ENCODE peak calls at places on chromosomes 3 and 15, in eight cellular contexts. K is GM10248, Q is upper lobe of left lung, F is Panc1, I is esophagus muscularis mucosa, G is AG09309, W is WERI-Rb-1, L is astrocyte of the spinal cord. V is an unnamed sample.

GRCh38 chr15:89167267-89168176 is 53.9 kb downstream of the RLBP1 start:
- DNase-seq in F (peak; percentile 79), Q (peak; percentile 75), G (no peak), W (no peak), K (peak; percentile 50), I (no peak), L (peak; percentile 79), V (no peak)

GRCh38 chr3:47362704-47363103 is 18.1 kb upstream of the PTPN23 start:
- DNase-seq in I (no peak), Q (no peak), F (no peak), K (no peak), L (no peak), W (no peak), G (no peak), V (no peak)

GRCh38 chr15:63860161-63860954 is 26.6 kb upstream of the HERC1 start:
- DNase-seq in I (no peak), Q (no peak), G (no peak), F (no peak), W (no peak), L (no peak), K (no peak), V (no peak)

GRCh38 chr15:68550004-68550403 is 28.8 kb upstream of the CORO2B start:
- DNase-seq in Q (no peak), L (no peak), I (peak; percentile 53), F (no peak), G (no peak), K (no peak), W (no peak), V (no peak)

GRCh38 chr15:86872782-86873181 is 793.1 kb downstream of the AGBL1 start:
- DNase-seq in L (no peak), W (no peak), I (no peak), F (no peak), G (no peak), K (no peak), Q (no peak), V (no peak)

GRCh38 chr15:91710072-91710471 is 143.4 kb upstream of the SLCO3A1 start:
- DNase-seq in W (no peak), F (no peak), I (peak; percentile 82), Q (no peak), K (no peak), L (peak; percentile 45), G (no peak), V (no peak)

GRCh38 chr15:64842986-64843561 is 1.4 kb downstream of the PLEKHO2 start:
- DNase-seq in K (no peak), W (peak; percentile 87), G (no peak), F (no peak), Q (peak; percentile 77), L (peak; percentile 49), I (no peak), V (no peak)

GRCh38 chr3:66299893-66300292 is 79.1 kb downstream of the SLC25A26 start:
- DNase-seq in L (no peak), F (no peak), Q (no peak), W (no peak), I (no peak), G (no peak), K (no peak), V (no peak)

GRCh38 chr15:96322401-96323249 is 7.9 kb upstream of the NR2F2 start:
- DNase-seq in W (no peak), G (no peak), K (no peak), F (no peak), Q (no peak), I (no peak), L (peak; percentile 66), V (peak; percentile 71)

GRCh38 chr15:71051539-71051938 is 63.7 kb upstream of the THSD4 start:
- DNase-seq in F (no peak), W (no peak), G (no peak), I (no peak), L (peak; percentile 43), Q (no peak), K (no peak), V (no peak)

GRCh38 chr15:68666120-68666811 is 87.5 kb downstream of the CORO2B start:
- DNase-seq in W (no peak), K (no peak), G (no peak), L (no peak), I (no peak), F (no peak), Q (no peak), V (no peak)

GRCh38 chr3:176512037-176512436 is 685.2 kb downstream of the TBL1XR1 start:
- DNase-seq in W (no peak), Q (no peak), F (no peak), L (no peak), G (no peak), I (peak; percentile 53), K (no peak), V (no peak)

GRCh38 chr3:161672478-161672877 is 175.9 kb downstream of the OTOL1 start:
- DNase-seq in F (no peak), W (no peak), K (no peak), Q (no peak), I (no peak), L (no peak), G (no peak), V (no peak)

GRCh38 chr3:81663114-81663513 is 98.3 kb downstream of the GBE1 start:
- DNase-seq in L (no peak), Q (no peak), F (no peak), W (no peak), K (no peak), I (no peak), G (no peak), V (no peak)

GRCh38 chr3:194065119-194065392 is 70.9 kb upstream of the HES1 start:
- DNase-seq in L (no peak), Q (no peak), W (no peak), G (no peak), I (no peak), F (no peak), K (no peak), V (no peak)

GRCh38 chr3:85781806-85782205 is 823.0 kb downstream of the CADM2 start:
- DNase-seq in F (no peak), G (no peak), L (no peak), Q (peak; percentile 24), K (no peak), W (no peak), I (no peak), V (no peak)

DNA sequence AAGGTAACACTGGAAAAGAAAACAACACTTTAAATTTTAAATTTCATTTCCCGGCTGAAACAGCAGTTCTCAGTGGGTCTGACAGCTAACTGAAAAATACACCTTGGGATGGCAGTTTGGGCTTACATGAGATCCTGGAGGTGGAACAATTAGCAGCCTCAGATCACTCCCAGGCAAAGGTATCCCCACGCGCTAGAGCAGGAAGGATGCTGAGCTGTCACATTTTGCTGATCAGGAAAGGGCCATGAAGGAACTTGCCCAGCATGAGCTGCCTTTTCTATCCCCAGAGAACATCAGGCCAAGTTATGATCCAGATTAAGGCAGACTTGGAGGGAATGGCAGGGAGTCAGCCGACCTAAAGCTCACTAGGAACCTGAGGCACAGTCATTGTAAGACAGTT is 204.8 kb upstream of the SLC2A2 start:
- DNase-seq in G (no peak), L (no peak), K (no peak), W (peak; percentile 11), I (no peak), Q (no peak), F (no peak), V (no peak)
- TF ChIP-seq CTCF in G (no peak), L (no peak), K (no peak), W (no peak), I (no peak), Q (no peak), F (no peak), V (no peak)

DNA sequence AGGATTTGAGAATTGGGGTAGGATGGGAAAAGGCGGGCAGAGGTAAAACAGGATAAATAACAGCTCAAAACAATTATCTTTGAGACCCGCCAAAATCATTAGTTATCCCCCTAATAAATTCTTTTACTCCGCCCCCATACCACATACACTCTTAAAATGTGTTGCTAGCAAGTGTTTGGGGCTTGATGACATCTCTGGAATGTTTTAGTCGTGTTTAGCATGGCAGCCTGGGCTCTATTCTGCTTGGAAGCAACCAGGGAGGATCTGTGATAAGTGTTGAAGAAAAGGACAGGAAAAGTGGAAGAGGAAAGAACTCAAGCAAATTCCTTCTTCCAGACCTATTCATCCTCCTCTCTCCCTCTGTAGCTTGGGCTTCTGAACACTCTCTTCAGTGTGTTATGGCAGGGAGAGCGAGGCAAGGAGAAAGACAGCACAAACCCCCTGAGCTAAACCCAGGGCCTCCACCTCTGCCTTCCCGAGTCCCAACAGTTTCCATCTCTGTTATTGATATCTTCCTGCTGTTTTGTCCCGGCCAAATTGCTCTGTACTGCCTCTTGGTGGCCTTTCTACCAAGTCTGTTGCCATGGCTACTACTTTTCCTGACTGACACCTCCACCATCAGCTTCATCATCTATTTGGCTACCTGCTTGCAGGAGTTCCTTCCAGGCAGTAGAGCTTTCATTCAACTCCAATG is 135.8 kb downstream of the RPL22L1 start:
- DNase-seq in G (no peak), L (no peak), Q (no peak), I (no peak), F (no peak), W (no peak), K (no peak), V (no peak)
- TF ChIP-seq CTCF in G (no peak), L (no peak), Q (no peak), I (no peak), F (no peak), W (no peak), K (no peak), V (no peak)

DNA sequence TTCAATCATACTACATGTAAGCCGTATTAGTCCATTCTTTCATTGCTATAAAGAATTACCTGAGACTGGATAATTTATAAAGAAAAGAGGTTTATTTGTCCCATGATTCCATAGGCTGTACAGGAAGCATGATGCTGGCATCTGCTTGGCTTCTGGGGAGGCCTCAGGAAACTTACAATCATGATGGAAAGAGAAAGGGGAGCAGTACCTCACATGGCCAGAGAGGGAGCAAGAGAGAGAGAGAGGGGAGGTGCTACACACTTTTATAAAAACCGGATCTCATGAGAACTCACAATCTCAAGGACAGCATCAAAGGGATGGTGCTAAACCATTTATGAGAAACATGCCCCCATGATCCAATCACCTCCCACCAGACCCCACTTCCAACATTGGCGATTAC is 14.3 kb upstream of the CLASP2 start:
- DNase-seq in F (no peak), I (no peak), W (no peak), G (no peak), L (no peak), K (no peak), Q (no peak), V (no peak)
- TF ChIP-seq CTCF in F (peak; percentile 54), I (peak; percentile 13), W (peak; percentile 21), G (peak; percentile 26), L (peak; percentile 37), K (no peak), Q (no peak), V (peak; percentile 50)

GRCh38 chr3:28856796-28857195 is 424.1 kb upstream of the RBMS3 start:
- DNase-seq in G (no peak), F (no peak), I (no peak), L (no peak), K (no peak), W (no peak), Q (no peak), V (no peak)

GRCh38 chr3:28850186-28850585 is 430.7 kb upstream of the RBMS3 start:
- DNase-seq in G (no peak), L (no peak), I (no peak), K (no peak), F (no peak), Q (no peak), W (no peak), V (no peak)

DNA sequence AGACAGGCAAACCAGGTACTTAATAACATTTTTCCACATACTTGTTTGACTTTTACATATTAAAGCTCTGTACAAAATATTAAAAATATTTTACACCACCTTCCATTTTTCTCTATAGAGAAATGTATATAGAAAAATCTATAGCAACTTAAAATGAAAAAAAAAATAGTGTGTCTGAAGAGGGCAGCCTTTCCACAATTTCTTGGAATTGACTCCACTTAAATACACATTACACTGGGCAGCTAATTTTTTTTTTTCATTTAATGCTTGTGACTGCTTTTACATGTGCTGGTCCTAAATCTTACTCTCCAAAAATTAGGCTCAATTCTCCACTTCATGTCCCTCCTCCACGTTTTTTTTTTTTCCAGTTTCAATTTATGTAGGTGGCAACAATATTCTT is 427.0 kb upstream of the RBMS3 start:
- DNase-seq in G (no peak), W (no peak), K (no peak), I (no peak), L (peak; percentile 36), Q (no peak), F (no peak), V (no peak)
- TF ChIP-seq CTCF in G (peak; percentile 4), W (no peak), K (no peak), I (peak; percentile 4), L (no peak), Q (no peak), F (peak; percentile 11), V (no peak)